ENCODE peak calls at places on chromosome 11, in seven cellular contexts. One of them, this sample, is unnamed.

GRCh38 chr11:30567148-30567547 is 19.0 kb downstream of the MPPED2 start:
- DNase-seq in uterus: no peak
- DNase-seq in EH: no peak
- DNase-seq in activated T-helper 1 cell treated with Interleukin-2 at 50 U/mL for 16 hours: no peak
- DNase-seq in left kidney: peak; percentile 52
- DNase-seq in brain microvascular endothelial cell: no peak
- DNase-seq in lung: no peak
- DNase-seq in this sample: no peak

GRCh38 chr11:107683807-107684206 is 28.0 kb downstream of the SLN start:
- DNase-seq in left kidney: peak; percentile 13
- DNase-seq in lung: no peak
- DNase-seq in EH: peak; percentile 12
- DNase-seq in activated T-helper 1 cell treated with Interleukin-2 at 50 U/mL for 16 hours: no peak
- DNase-seq in uterus: no peak
- DNase-seq in brain microvascular endothelial cell: no peak
- DNase-seq in this sample: no peak

GRCh38 chr11:27353593-27354358 is 9.2 kb downstream of the CCDC34 start:
- DNase-seq in brain microvascular endothelial cell: no peak
- DNase-seq in uterus: no peak
- DNase-seq in activated T-helper 1 cell treated with Interleukin-2 at 50 U/mL for 16 hours: no peak
- DNase-seq in left kidney: no peak
- DNase-seq in EH: peak; percentile 44
- DNase-seq in lung: no peak
- DNase-seq in this sample: no peak

GRCh38 chr11:34754171-34754823 is 133.4 kb downstream of the EHF start:
- DNase-seq in EH: no peak
- DNase-seq in lung: no peak
- DNase-seq in brain microvascular endothelial cell: no peak
- DNase-seq in uterus: no peak
- DNase-seq in left kidney: no peak
- DNase-seq in activated T-helper 1 cell treated with Interleukin-2 at 50 U/mL for 16 hours: no peak
- DNase-seq in this sample: no peak

GRCh38 chr11:130314184-130314748 is 451 bp downstream of the ZBTB44 start:
- DNase-seq in brain microvascular endothelial cell: peak; percentile 15
- DNase-seq in uterus: peak; percentile 63
- DNase-seq in EH: peak; percentile 61
- DNase-seq in lung: peak; percentile 59
- DNase-seq in left kidney: no peak
- DNase-seq in activated T-helper 1 cell treated with Interleukin-2 at 50 U/mL for 16 hours: peak; percentile 62
- DNase-seq in this sample: peak; percentile 40

GRCh38 chr11:29018631-29019030 is 910.4 kb downstream of the METTL15 start:
- DNase-seq in left kidney: no peak
- DNase-seq in activated T-helper 1 cell treated with Interleukin-2 at 50 U/mL for 16 hours: no peak
- DNase-seq in EH: peak; percentile 86
- DNase-seq in brain microvascular endothelial cell: peak; percentile 90
- DNase-seq in lung: no peak
- DNase-seq in uterus: no peak
- DNase-seq in this sample: no peak

GRCh38 chr11:118623291-118623655 is 15.9 kb downstream of the PHLDB1 start:
- DNase-seq in activated T-helper 1 cell treated with Interleukin-2 at 50 U/mL for 16 hours: no peak
- DNase-seq in lung: no peak
- DNase-seq in EH: peak; percentile 65
- DNase-seq in brain microvascular endothelial cell: no peak
- DNase-seq in left kidney: no peak
- DNase-seq in uterus: no peak
- DNase-seq in this sample: no peak

GRCh38 chr11:79922641-79923040 is 481.8 kb upstream of the TENM4 start:
- DNase-seq in activated T-helper 1 cell treated with Interleukin-2 at 50 U/mL for 16 hours: no peak
- DNase-seq in left kidney: no peak
- DNase-seq in EH: no peak
- DNase-seq in uterus: no peak
- DNase-seq in brain microvascular endothelial cell: no peak
- DNase-seq in lung: no peak
- DNase-seq in this sample: no peak

GRCh38 chr11:109490953-109491733 is 69.2 kb downstream of the C11orf87 start:
- DNase-seq in lung: no peak
- DNase-seq in left kidney: no peak
- DNase-seq in uterus: no peak
- DNase-seq in brain microvascular endothelial cell: peak; percentile 3
- DNase-seq in EH: peak; percentile 46
- DNase-seq in activated T-helper 1 cell treated with Interleukin-2 at 50 U/mL for 16 hours: no peak
- DNase-seq in this sample: no peak

GRCh38 chr11:88555018-88555828 is 217.7 kb upstream of the CTSC start:
- DNase-seq in activated T-helper 1 cell treated with Interleukin-2 at 50 U/mL for 16 hours: no peak
- DNase-seq in EH: peak; percentile 100
- DNase-seq in left kidney: peak; percentile 65
- DNase-seq in uterus: peak; percentile 22
- DNase-seq in brain microvascular endothelial cell: peak; percentile 91
- DNase-seq in lung: no peak
- DNase-seq in this sample: peak; percentile 66

GRCh38 chr11:101582242-101583052 is 1.4 kb downstream of the TRPC6 start:
- DNase-seq in EH: no peak
- DNase-seq in brain microvascular endothelial cell: peak; percentile 9
- DNase-seq in left kidney: peak; percentile 67
- DNase-seq in uterus: no peak
- DNase-seq in activated T-helper 1 cell treated with Interleukin-2 at 50 U/mL for 16 hours: no peak
- DNase-seq in lung: no peak
- DNase-seq in this sample: no peak

This sample was measured in T1000.